ENCODE peak calls at places on chromosome 4, in ten cellular contexts. B is right lobe of liver, R is kidney epithelial cell, S is uterus, P is esophagus muscularis mucosa, Z is right atrium auricular region, G is PC-9, T is MCF 10A, Q is neural progenitor cell, H is lower lobe of right lung. E is an unnamed sample.
A peak's percentile ranks its signal among the peaks of the same experiment; 100 is the strongest.

GRCh38 chr4:67935888-67936287 is 27.4 kb downstream of the TMPRSS11A start:
- DNase-seq in B (no peak), R (no peak), S (no peak), P (no peak), Z (no peak), G (no peak), T (no peak), Q (no peak), H (no peak), E (no peak)

GRCh38 chr4:29295280-29295679 is 1424.9 kb upstream of the PCDH7 start:
- DNase-seq in B (no peak), R (no peak), S (no peak), P (no peak), Z (no peak), G (no peak), T (no peak), Q (no peak), H (no peak), E (no peak)

GRCh38 chr4:84562156-84562555 is 20.8 kb upstream of the CDS1 start:
- DNase-seq in B (no peak), R (no peak), S (no peak), P (no peak), Z (no peak), G (no peak), T (no peak), Q (no peak), H (no peak), E (no peak)

GRCh38 chr4:169952236-169953088 is 73.7 kb downstream of the MFAP3L start:
- DNase-seq in B (no peak), R (no peak), S (no peak), P (no peak), Z (no peak), G (no peak), T (no peak), Q (no peak), H (no peak), E (no peak)

GRCh38 chr4:129239088-129239487 is 143.1 kb downstream of the C4orf33 start:
- DNase-seq in B (peak; percentile 75), R (no peak), S (no peak), P (no peak), Z (no peak), G (no peak), T (no peak), Q (no peak), H (no peak), E (peak; percentile 15)

GRCh38 chr4:189198624-189199023 is 742.0 kb upstream of the FRG1 start:
- DNase-seq in B (no peak), R (no peak), S (no peak), P (no peak), Z (no peak), G (no peak), T (no peak), Q (no peak), H (no peak), E (no peak)

GRCh38 chr4:117893207-117893606 is 141.1 kb upstream of the NDST3 start:
- DNase-seq in B (no peak), R (peak; percentile 35), S (no peak), P (no peak), Z (no peak), G (no peak), T (peak; percentile 51), Q (no peak), H (no peak), E (no peak)

GRCh38 chr4:88457307-88458090 is 580 bp downstream of the HERC5 start:
- DNase-seq in B (peak; percentile 58), R (no peak), S (peak; percentile 40), P (no peak), Z (no peak), G (peak; percentile 35), T (no peak), Q (peak; percentile 66), H (peak; percentile 62), E (peak; percentile 52)

GRCh38 chr4:187547281-187547680 is 448.3 kb upstream of the ZFP42 start:
- DNase-seq in B (no peak), R (peak; percentile 35), S (no peak), P (no peak), Z (no peak), G (no peak), T (peak; percentile 11), Q (no peak), H (no peak), E (no peak)

GRCh38 chr4:56106755-56107154 is 158.0 kb downstream of the CEP135 start:
- DNase-seq in B (no peak), R (no peak), S (no peak), P (no peak), Z (no peak), G (no peak), T (no peak), Q (no peak), H (no peak), E (no peak)

GRCh38 chr4:56655209-56655626 is 25.9 kb downstream of the HOPX start:
- DNase-seq in B (no peak), R (no peak), S (peak; percentile 44), P (no peak), Z (no peak), G (no peak), T (no peak), Q (peak; percentile 57), H (no peak), E (peak; percentile 24)

GRCh38 chr4:95107635-95108034 is 349.9 kb downstream of the BMPR1B start:
- DNase-seq in B (no peak), R (no peak), S (no peak), P (no peak), Z (no peak), G (no peak), T (no peak), Q (no peak), H (no peak), E (no peak)

DNA sequence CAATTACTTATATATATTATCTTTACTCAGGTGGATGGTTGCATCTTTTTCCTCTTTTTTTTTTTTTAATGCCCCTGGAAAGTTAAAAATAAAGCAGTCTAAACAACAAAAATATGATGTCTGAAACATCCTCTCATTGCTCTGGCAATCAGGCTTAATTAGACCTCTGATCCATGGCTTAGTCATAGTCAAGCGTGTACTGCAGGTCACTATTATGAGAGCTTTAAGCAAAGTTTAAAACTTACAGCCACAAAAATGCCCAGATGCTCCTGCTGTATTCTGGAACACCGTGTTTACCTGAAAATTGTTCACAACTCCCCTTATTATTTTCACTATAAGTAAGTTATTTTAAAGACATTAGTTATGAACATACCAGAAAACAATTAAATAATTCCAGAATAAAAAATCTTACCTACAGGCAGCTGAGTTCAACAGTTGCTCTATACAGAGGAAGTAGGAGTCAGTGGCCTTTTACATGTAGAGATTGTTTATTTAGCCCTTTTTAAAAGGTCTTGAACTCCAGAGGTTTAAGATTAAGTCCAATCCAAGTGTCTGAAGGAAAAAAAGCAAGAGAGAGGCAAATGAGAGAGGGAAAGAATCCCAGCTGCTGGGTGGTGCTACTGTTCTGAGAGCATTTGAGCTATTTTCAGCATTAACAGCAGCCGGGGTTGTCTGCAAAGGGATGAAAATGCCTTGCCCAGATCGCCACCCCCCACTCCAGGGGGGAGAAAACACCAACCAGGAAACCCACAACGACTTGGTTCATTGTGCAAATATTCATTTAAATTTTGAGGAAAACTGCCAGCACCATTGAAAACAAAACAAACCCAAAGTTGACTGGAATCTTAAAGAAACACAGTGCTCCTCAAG is 36.9 kb downstream of the SORBS2 start:
- DNase-seq in B (peak; percentile 59), R (no peak), S (no peak), P (no peak), Z (no peak), G (peak; percentile 45), T (peak; percentile 70), Q (peak; percentile 26), H (peak; percentile 51), E (no peak)
- TF ChIP-seq CTCF in B (no peak), R (no peak), S (no peak), P (no peak), Z (no peak), G (no peak), T (no peak), Q (no peak), H (no peak), E (no peak)

GRCh38 chr4:163191999-163192398 is 25.3 kb upstream of the NAF1 start:
- DNase-seq in B (no peak), R (no peak), S (no peak), P (no peak), Z (no peak), G (no peak), T (no peak), Q (no peak), H (no peak), E (no peak)
- TF ChIP-seq CTCF in B (peak; percentile 9), R (peak; percentile 15), S (no peak), P (peak; percentile 37), Z (no peak), G (peak; percentile 57), T (no peak), Q (peak; percentile 20), H (no peak), E (no peak)

DNA sequence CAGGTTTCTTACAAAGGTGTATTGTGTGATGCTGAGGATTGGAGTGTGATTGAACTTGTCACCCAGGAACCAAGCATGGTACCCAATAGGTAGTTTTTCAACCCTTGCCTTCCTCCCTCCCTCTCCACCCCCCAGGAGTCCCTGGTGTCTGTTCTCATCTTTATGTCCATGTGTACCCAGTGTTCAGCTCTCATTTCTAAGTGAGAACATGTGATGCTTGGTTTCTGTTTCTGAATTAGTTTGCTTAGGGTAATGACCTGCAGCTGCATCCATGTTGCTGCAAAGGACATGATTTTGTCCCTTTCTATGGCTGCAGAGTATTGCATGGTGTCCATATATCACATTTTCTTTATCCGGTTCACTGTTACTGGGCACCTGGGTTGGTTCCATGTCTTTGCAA is 145.3 kb downstream of the PTTG2 start:
- DNase-seq in B (no peak), R (no peak), S (no peak), P (no peak), Z (no peak), G (no peak), T (no peak), Q (no peak), H (no peak), E (no peak)
- TF ChIP-seq CTCF in B (no peak), R (no peak), S (no peak), P (no peak), Z (no peak), G (no peak), T (no peak), Q (no peak), H (no peak), E (no peak)

DNA sequence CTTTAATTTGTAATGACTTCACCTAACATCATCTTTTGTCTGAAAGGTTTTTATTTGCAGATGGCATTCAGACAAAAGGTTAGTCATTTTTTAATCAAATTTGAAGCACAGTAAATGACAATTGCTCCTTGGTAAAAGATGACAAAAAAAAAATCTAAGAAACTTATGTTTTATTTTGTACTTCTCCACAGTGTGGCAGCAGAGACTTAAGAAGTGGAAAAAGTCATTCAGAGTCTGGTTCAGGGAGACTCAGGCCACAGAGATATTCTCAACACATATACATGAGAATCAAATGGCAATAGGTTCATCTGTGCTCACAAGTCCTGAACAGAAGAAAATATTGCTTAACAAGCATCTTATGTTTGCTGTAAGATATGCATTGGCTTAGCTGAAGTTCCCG is 436.2 kb downstream of the KCNIP4 start:
- DNase-seq in B (no peak), R (no peak), S (no peak), P (no peak), Z (no peak), G (no peak), T (peak; percentile 55), Q (peak; percentile 64), H (no peak), E (no peak)
- TF ChIP-seq CTCF in B (peak; percentile 11), R (peak; percentile 52), S (peak; percentile 49), P (peak; percentile 20), Z (no peak), G (peak; percentile 56), T (peak; percentile 62), Q (peak; percentile 70), H (peak; percentile 33), E (peak; percentile 58)

GRCh38 chr4:153205028-153205648 is 895 bp downstream of the TRIM2 start:
- DNase-seq in B (no peak), R (no peak), S (no peak), P (no peak), Z (no peak), G (peak; percentile 41), T (no peak), Q (peak; percentile 26), H (no peak), E (no peak)
- TF ChIP-seq CTCF in B (no peak), R (peak; percentile 28), S (no peak), P (no peak), Z (no peak), G (no peak), T (no peak), Q (peak; percentile 5), H (no peak), E (no peak)